ENCODE peak calls at places on chromosomes 7 and 10, in six cellular contexts. F, M, I, O, W and J are unnamed samples.
A peak's percentile ranks its signal among the peaks of the same experiment; 100 is the strongest.

GRCh38 chr10:1362589-1363465 is 306.6 kb downstream of the WDR37 start:
- DNase-seq in F (no peak), M (no peak), I (no peak), O (no peak), W (no peak), J (no peak)

GRCh38 chr7:152000191-152000590 is 25.3 kb upstream of the GALNT11 start:
- DNase-seq in F (no peak), M (no peak), I (no peak), O (no peak), W (no peak), J (no peak)

GRCh38 chr7:15889501-15889900 is 203.0 kb upstream of the MEOX2 start:
- DNase-seq in F (no peak), M (no peak), I (no peak), O (no peak), W (no peak), J (no peak)

GRCh38 chr10:122459586-122460273 is 1.6 kb upstream of the HTRA1 start:
- DNase-seq in F (no peak), M (no peak), I (no peak), O (peak; percentile 54), W (no peak), J (peak; percentile 56)

GRCh38 chr10:98150544-98150943 is 16.1 kb downstream of the R3HCC1L start:
- DNase-seq in F (no peak), M (no peak), I (no peak), O (peak; percentile 41), W (no peak), J (no peak)

GRCh38 chr7:113891031-113891350 is 27.8 kb downstream of the PPP1R3A start:
- DNase-seq in F (no peak), M (no peak), I (no peak), O (no peak), W (no peak), J (no peak)

GRCh38 chr10:132282667-132283603 is 24.8 kb downstream of the STK32C start:
- DNase-seq in F (no peak), M (no peak), I (no peak), O (no peak), W (no peak), J (peak; percentile 58)

GRCh38 chr7:118907911-118908527 is 683.5 kb downstream of the ANKRD7 start:
- DNase-seq in F (no peak), M (no peak), I (no peak), O (no peak), W (no peak), J (no peak)

GRCh38 chr7:117069379-117069778 is 116.1 kb downstream of the ST7 start:
- DNase-seq in F (no peak), M (no peak), I (no peak), O (no peak), W (no peak), J (no peak)

GRCh38 chr7:112192236-112193154 is 13.7 kb downstream of the DOCK4 start:
- DNase-seq in F (no peak), M (no peak), I (no peak), O (no peak), W (no peak), J (no peak)

GRCh38 chr7:76397409-76398183 is 11.9 kb downstream of the SSC4D start:
- DNase-seq in F (peak; percentile 71), M (peak; percentile 73), I (peak; percentile 89), O (no peak), W (peak; percentile 71), J (peak; percentile 85)

GRCh38 chr10:32360884-32361283 is 13.9 kb upstream of the EPC1 start:
- DNase-seq in F (no peak), M (no peak), I (no peak), O (no peak), W (no peak), J (no peak)

GRCh38 chr10:101258179-101258885 is 29.1 kb upstream of the LBX1 start:
- DNase-seq in F (no peak), M (no peak), I (no peak), O (no peak), W (no peak), J (no peak)

GRCh38 chr10:49612513-49613159 is 1.2 kb upstream of the CHAT start:
- DNase-seq in F (no peak), M (no peak), I (peak; percentile 30), O (no peak), W (no peak), J (peak; percentile 67)

GRCh38 chr10:2051108-2051507 is 313.8 kb upstream of the ADARB2 start:
- DNase-seq in F (no peak), M (no peak), I (no peak), O (no peak), W (no peak), J (no peak)

GRCh38 chr10:29862926-29863614 is 196.3 kb downstream of the JCAD start:
- DNase-seq in F (no peak), M (no peak), I (no peak), O (peak; percentile 92), W (no peak), J (no peak)